ENCODE peak calls at places on chromosomes 16 and 17, in eight cellular contexts. B is fibroblast of lung; F is effector memory CD4-positive, alpha-beta T cell; X is hippocampal formation; U is thoracic aorta; J is heart left ventricle; E is erythroblast; H is AG08395. S is an unnamed sample.

GRCh38 chr16:47636501-47637090 is 175.5 kb downstream of the PHKB start:
- DNase-seq in B (no peak), F (no peak), X (no peak), U (no peak), J (no peak), E (no peak), H (no peak), S (no peak)

GRCh38 chr16:18013863-18014262 is 322.7 kb downstream of the NPIPA8 start:
- DNase-seq in B (no peak), F (no peak), X (no peak), U (no peak), J (no peak), E (no peak), H (no peak), S (no peak)

GRCh38 chr16:56944954-56945839 is 13.3 kb downstream of the HERPUD1 start:
- DNase-seq in B (no peak), F (no peak), X (no peak), U (no peak), J (no peak), E (no peak), H (no peak), S (no peak)

GRCh38 chr17:16255481-16255901 is 38.5 kb downstream of the PIGL start:
- DNase-seq in B (peak), F (no peak), X (peak), U (peak), J (peak), E (no peak), H (peak), S (no peak)

GRCh38 chr17:61635913-61636432 is 45.0 kb upstream of the NACA2 start:
- DNase-seq in B (peak), F (peak), X (no peak), U (no peak), J (no peak), E (peak), H (peak), S (peak)

GRCh38 chr17:62809656-62810055 is 1.5 kb upstream of the MARCHF10 start:
- DNase-seq in B (no peak), F (no peak), X (no peak), U (no peak), J (no peak), E (no peak), H (no peak), S (no peak)

GRCh38 chr17:16215002-16215272 is 397 bp downstream of the NCOR1 start:
- DNase-seq in B (no peak), F (no peak), X (no peak), U (no peak), J (no peak), E (peak), H (peak), S (no peak)

GRCh38 chr17:41520821-41521521 is 2.3 kb upstream of the KRT15 start:
- DNase-seq in B (no peak), F (no peak), X (no peak), U (no peak), J (no peak), E (peak), H (no peak), S (no peak)

GRCh38 chr17:13460646-13461045 is 141.1 kb downstream of the HS3ST3A1 start:
- DNase-seq in B (peak), F (no peak), X (no peak), U (no peak), J (no peak), E (no peak), H (no peak), S (no peak)

GRCh38 chr16:27520982-27521673 is 28.6 kb downstream of the GTF3C1 start:
- DNase-seq in B (peak), F (no peak), X (no peak), U (peak), J (peak), E (no peak), H (no peak), S (no peak)

GRCh38 chr16:54506691-54507090 is 220.1 kb upstream of the IRX3 start:
- DNase-seq in B (no peak), F (no peak), X (no peak), U (no peak), J (no peak), E (no peak), H (no peak), S (no peak)

GRCh38 chr17:18925187-18925586 is 26.8 kb upstream of the SLC5A10 start:
- DNase-seq in B (no peak), F (no peak), X (no peak), U (no peak), J (no peak), E (no peak), H (no peak), S (no peak)

GRCh38 chr17:35245196-35245486 is 2.3 kb downstream of the SLFN5 start:
- DNase-seq in B (peak), F (no peak), X (peak), U (no peak), J (no peak), E (no peak), H (peak), S (no peak)

GRCh38 chr16:2515180-2515803 is 1.5 kb downstream of the ATP6V0C start:
- DNase-seq in B (no peak), F (no peak), X (no peak), U (no peak), J (peak), E (peak), H (no peak), S (no peak)

GRCh38 chr17:20170085-20170484 is 160.9 kb downstream of the SPECC1 start:
- DNase-seq in B (no peak), F (no peak), X (no peak), U (no peak), J (no peak), E (no peak), H (no peak), S (no peak)

GRCh38 chr17:31060814-31061550 is 33.8 kb upstream of the NF1 start:
- DNase-seq in B (no peak), F (no peak), X (no peak), U (no peak), J (no peak), E (no peak), H (no peak), S (no peak)